ENCODE peak calls at places on chromosomes 12 and 14, in nine cellular contexts. Y is OCI-LY7, R is PC-3, M is right atrium auricular region, S is lung, V is fibroblast of villous mesenchyme, X is fibroblast of lung, W is AG04450, N is bronchial epithelial cell. G is an unnamed sample.

GRCh38 chr12:95286713-95287112 is 69.1 kb downstream of the VEZT start:
- DNase-seq in Y (no peak), R (peak), M (no peak), S (no peak), V (peak), X (peak), W (no peak), N (no peak), G (peak)

GRCh38 chr12:47947273-47947672 is 16.1 kb upstream of the TMEM106C start:
- DNase-seq in Y (no peak), R (no peak), M (no peak), S (no peak), V (peak), X (no peak), W (no peak), N (no peak), G (no peak)

GRCh38 chr14:100577986-100578431 is 9.2 kb downstream of the BEGAIN start:
- DNase-seq in Y (no peak), R (no peak), M (no peak), S (no peak), V (no peak), X (no peak), W (no peak), N (no peak), G (no peak)

GRCh38 chr12:104775731-104776231 is 182.3 kb downstream of the SLC41A2 start:
- DNase-seq in Y (no peak), R (no peak), M (no peak), S (no peak), V (no peak), X (no peak), W (no peak), N (no peak), G (no peak)

GRCh38 chr14:66066991-66067788 is 419.0 kb upstream of the CCDC196 start:
- DNase-seq in Y (no peak), R (no peak), M (no peak), S (no peak), V (no peak), X (peak), W (no peak), N (no peak), G (peak)

GRCh38 chr14:99189201-99189801 is 82.7 kb downstream of the BCL11B start:
- DNase-seq in Y (no peak), R (no peak), M (no peak), S (no peak), V (no peak), X (no peak), W (no peak), N (no peak), G (no peak)

GRCh38 chr14:59490756-59491155 is 6.4 kb downstream of the JKAMP start:
- DNase-seq in Y (no peak), R (no peak), M (no peak), S (no peak), V (no peak), X (peak), W (no peak), N (no peak), G (no peak)

GRCh38 chr12:92156704-92157395 is 11.2 kb upstream of the BTG1 start:
- DNase-seq in Y (no peak), R (no peak), M (no peak), S (no peak), V (no peak), X (no peak), W (no peak), N (no peak), G (no peak)

GRCh38 chr12:79844693-79845092 is 90.2 kb downstream of the PPP1R12A start:
- DNase-seq in Y (no peak), R (peak), M (no peak), S (no peak), V (peak), X (peak), W (peak), N (peak), G (peak)

GRCh38 chr14:34721129-34721528 is 6.7 kb upstream of the CFL2 start:
- DNase-seq in Y (no peak), R (no peak), M (no peak), S (no peak), V (no peak), X (no peak), W (no peak), N (no peak), G (no peak)

GRCh38 chr12:64544796-64545382 is 65.4 kb upstream of the RASSF3 start:
- DNase-seq in Y (no peak), R (no peak), M (no peak), S (no peak), V (no peak), X (no peak), W (no peak), N (no peak), G (no peak)

GRCh38 chr14:70257526-70257925 is 68.8 kb upstream of the SLC8A3 start:
- DNase-seq in Y (peak), R (peak), M (no peak), S (no peak), V (no peak), X (no peak), W (no peak), N (peak), G (no peak)

GRCh38 chr14:64645220-64645891 is 58.9 kb upstream of the PLEKHG3 start:
- DNase-seq in Y (no peak), R (no peak), M (no peak), S (no peak), V (peak), X (peak), W (peak), N (no peak), G (peak)

GRCh38 chr12:105492591-105492990 is 162.1 kb downstream of the C12orf75 start:
- DNase-seq in Y (no peak), R (no peak), M (no peak), S (no peak), V (peak), X (peak), W (no peak), N (no peak), G (peak)

GRCh38 chr14:45426685-45427282 is 173.8 kb upstream of the MIS18BP1 start:
- DNase-seq in Y (peak), R (peak), M (no peak), S (no peak), V (peak), X (peak), W (no peak), N (peak), G (peak)

GRCh38 chr12:82964446-82964845 is 277.7 kb downstream of the TMTC2 start:
- DNase-seq in Y (no peak), R (no peak), M (no peak), S (no peak), V (no peak), X (no peak), W (no peak), N (peak), G (no peak)

GRCh38 chr14:90732142-90732541 is 84.1 kb downstream of the TTC7B start:
- DNase-seq in Y (no peak), R (no peak), M (no peak), S (no peak), V (no peak), X (no peak), W (no peak), N (no peak), G (no peak)

GRCh38 chr12:19263666-19264065 is 134.1 kb downstream of the PLEKHA5 start:
- DNase-seq in Y (no peak), R (no peak), M (no peak), S (no peak), V (no peak), X (peak), W (no peak), N (no peak), G (no peak)

GRCh38 chr14:100679707-100680438 is 46.8 kb upstream of the DLK1 start:
- DNase-seq in Y (no peak), R (no peak), M (no peak), S (peak), V (peak), X (peak), W (peak), N (no peak), G (peak)

GRCh38 chr12:49730568-49731101 is 10.7 kb upstream of the TMBIM6 start:
- DNase-seq in Y (no peak), R (peak), M (no peak), S (no peak), V (no peak), X (no peak), W (no peak), N (peak), G (peak)

GRCh38 chr12:30847259-30847658 is 79.3 kb upstream of the TSPAN11 start:
- DNase-seq in Y (peak), R (peak), M (no peak), S (no peak), V (peak), X (peak), W (peak), N (peak), G (peak)

GRCh38 chr12:132433641-132434395 is 56.1 kb upstream of the FBRSL1 start:
- DNase-seq in Y (no peak), R (peak), M (no peak), S (no peak), V (no peak), X (no peak), W (no peak), N (no peak), G (no peak)

GRCh38 chr12:96773031-96773430 is 134.0 kb upstream of the NEDD1 start:
- DNase-seq in Y (no peak), R (peak), M (no peak), S (no peak), V (no peak), X (no peak), W (no peak), N (no peak), G (no peak)

GRCh38 chr14:69987416-69988144 is 108.4 kb downstream of the SMOC1 start:
- DNase-seq in Y (no peak), R (no peak), M (no peak), S (no peak), V (no peak), X (no peak), W (no peak), N (no peak), G (no peak)

GRCh38 chr12:57323402-57323801 is 72.4 kb upstream of the STAC3 start:
- DNase-seq in Y (no peak), R (no peak), M (no peak), S (no peak), V (no peak), X (peak), W (no peak), N (no peak), G (no peak)

GRCh38 chr12:111640498-111640897 is 41.4 kb upstream of the ATXN2 start:
- DNase-seq in Y (no peak), R (no peak), M (no peak), S (no peak), V (no peak), X (no peak), W (no peak), N (no peak), G (no peak)

DNA sequence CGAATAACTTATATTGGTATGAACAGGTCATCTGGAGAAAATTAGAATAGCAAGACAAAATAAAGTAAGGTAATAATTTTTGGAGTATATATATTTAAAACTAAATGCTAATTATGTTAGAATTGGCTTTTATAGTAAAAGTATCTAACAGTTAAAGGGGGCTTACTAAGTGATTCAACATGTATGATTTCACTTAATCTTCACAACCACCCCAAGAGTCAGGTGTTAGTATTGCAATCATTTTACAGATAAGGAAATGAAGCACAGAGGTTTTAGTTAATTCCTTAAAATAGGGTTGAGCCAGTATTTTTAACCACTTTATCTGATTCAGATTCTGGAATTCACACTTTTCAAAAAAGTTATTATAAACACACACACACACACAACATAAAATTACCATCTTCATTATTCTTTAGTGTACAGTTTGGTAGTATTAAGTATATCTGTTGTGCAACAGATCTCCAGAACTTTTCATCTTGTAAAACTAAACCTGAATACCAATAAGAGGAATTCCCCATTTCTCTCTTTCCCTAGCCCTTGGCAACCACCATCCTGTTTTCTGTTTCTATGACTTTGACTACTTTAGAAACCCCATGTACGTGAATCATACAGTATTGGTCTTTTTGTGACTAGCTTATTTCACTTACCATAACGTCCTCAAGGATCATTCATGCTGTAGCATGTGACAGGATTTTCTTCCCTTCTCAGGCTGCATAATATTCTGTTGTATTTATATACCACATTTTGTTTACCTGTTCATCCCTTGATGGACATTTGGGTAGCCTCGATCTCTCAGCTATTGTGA is 12.5 kb downstream of the A2M start:
- DNase-seq in Y (no peak), R (no peak), M (no peak), S (no peak), V (no peak), X (no peak), W (no peak), N (no peak), G (no peak)
- TF ChIP-seq CTCF in Y (peak), R (no peak), M (peak), S (no peak), V (no peak), X (no peak), W (no peak), N (no peak), G (no peak)

GRCh38 chr14:18656627-18657026 is 55.7 kb downstream of the OR11H12 start:
- DNase-seq in Y (no peak), R (no peak), M (no peak), S (no peak), V (no peak), X (no peak), W (no peak), N (no peak), G (no peak)
- H3K4me3 ChIP-seq in Y (no peak), R (no peak), M (no peak), S (no peak), V (no peak), X (no peak), W (no peak), N (no peak), G (no peak)

GRCh38 chr14:105485720-105486332 is 860 bp upstream of the CRIP1 start:
- DNase-seq in Y (no peak), R (peak), M (no peak), S (no peak), V (no peak), X (no peak), W (no peak), N (no peak), G (no peak)
- TF ChIP-seq CTCF in Y (peak), R (peak), M (peak), S (no peak), V (peak), X (no peak), W (no peak), N (no peak), G (no peak)

GRCh38 chr14:74217672-74218448 is 21.4 kb upstream of the VSX2 start:
- DNase-seq in Y (peak), R (peak), M (no peak), S (peak), V (peak), X (peak), W (peak), N (peak), G (peak)
- H3K4me3 ChIP-seq in Y (no peak), R (peak), M (no peak), S (no peak), V (peak), X (peak), W (peak), N (no peak), G (peak)

G was measured in AG10803.